ENCODE peak calls at places on chromosomes 5 and 9, in seven cellular contexts. One of them, this sample, is unnamed.

GRCh38 chr5:37494756-37495155 is 115.6 kb downstream of the WDR70 start:
- DNase-seq in tibial nerve: no peak
- DNase-seq in gastrocnemius medialis: no peak
- DNase-seq in body of pancreas: no peak
- DNase-seq in Peyer's patch: no peak
- DNase-seq in A549: peak
- DNase-seq in K562: no peak
- DNase-seq in this sample: no peak

GRCh38 chr5:55338810-55339243 is 31.0 kb downstream of the MTREX start:
- DNase-seq in tibial nerve: no peak
- DNase-seq in Peyer's patch: no peak
- DNase-seq in A549: no peak
- DNase-seq in gastrocnemius medialis: no peak
- DNase-seq in body of pancreas: no peak
- DNase-seq in K562: no peak
- DNase-seq in this sample: no peak

GRCh38 chr9:69940668-69941067 is 103.0 kb upstream of the MAMDC2 start:
- DNase-seq in body of pancreas: no peak
- DNase-seq in Peyer's patch: no peak
- DNase-seq in K562: no peak
- DNase-seq in gastrocnemius medialis: no peak
- DNase-seq in A549: no peak
- DNase-seq in tibial nerve: no peak
- DNase-seq in this sample: no peak

GRCh38 chr5:74083096-74083495 is 457.1 kb downstream of the ARHGEF28 start:
- DNase-seq in K562: no peak
- DNase-seq in Peyer's patch: no peak
- DNase-seq in A549: no peak
- DNase-seq in gastrocnemius medialis: no peak
- DNase-seq in tibial nerve: no peak
- DNase-seq in body of pancreas: no peak
- DNase-seq in this sample: no peak

GRCh38 chr9:127208416-127208815 is 56.2 kb upstream of the GARNL3 start:
- DNase-seq in K562: no peak
- DNase-seq in A549: no peak
- DNase-seq in body of pancreas: no peak
- DNase-seq in Peyer's patch: no peak
- DNase-seq in gastrocnemius medialis: no peak
- DNase-seq in tibial nerve: no peak
- DNase-seq in this sample: no peak

GRCh38 chr9:94140418-94140780 is 56.1 kb downstream of the PTPDC1 start:
- DNase-seq in A549: no peak
- DNase-seq in Peyer's patch: no peak
- DNase-seq in gastrocnemius medialis: no peak
- DNase-seq in tibial nerve: no peak
- DNase-seq in K562: no peak
- DNase-seq in body of pancreas: no peak
- DNase-seq in this sample: no peak

GRCh38 chr9:115883467-115884329 is 269.9 kb upstream of the PAPPA start:
- DNase-seq in A549: peak
- DNase-seq in tibial nerve: no peak
- DNase-seq in K562: peak
- DNase-seq in body of pancreas: peak
- DNase-seq in gastrocnemius medialis: no peak
- DNase-seq in Peyer's patch: no peak
- DNase-seq in this sample: no peak

GRCh38 chr5:14168139-14168792 is 25.1 kb downstream of the TRIO start:
- DNase-seq in Peyer's patch: no peak
- DNase-seq in K562: no peak
- DNase-seq in body of pancreas: no peak
- DNase-seq in tibial nerve: no peak
- DNase-seq in A549: no peak
- DNase-seq in gastrocnemius medialis: no peak
- DNase-seq in this sample: no peak

GRCh38 chr5:110844251-110844650 is 105.4 kb downstream of the SLC25A46 start:
- DNase-seq in K562: no peak
- DNase-seq in Peyer's patch: no peak
- DNase-seq in body of pancreas: no peak
- DNase-seq in tibial nerve: no peak
- DNase-seq in gastrocnemius medialis: no peak
- DNase-seq in A549: no peak
- DNase-seq in this sample: no peak

GRCh38 chr5:32444946-32445758 is 612 bp upstream of the ZFR start:
- DNase-seq in A549: no peak
- DNase-seq in gastrocnemius medialis: no peak
- DNase-seq in Peyer's patch: no peak
- DNase-seq in body of pancreas: no peak
- DNase-seq in tibial nerve: no peak
- DNase-seq in K562: peak
- DNase-seq in this sample: no peak

GRCh38 chr5:175654346-175654745 is 3.5 kb upstream of the HRH2 start:
- DNase-seq in Peyer's patch: no peak
- DNase-seq in tibial nerve: no peak
- DNase-seq in A549: no peak
- DNase-seq in K562: no peak
- DNase-seq in gastrocnemius medialis: no peak
- DNase-seq in body of pancreas: no peak
- DNase-seq in this sample: no peak

GRCh38 chr5:135276151-135276550 is 122.9 kb downstream of the MACROH2A1 start:
- DNase-seq in A549: no peak
- DNase-seq in gastrocnemius medialis: no peak
- DNase-seq in body of pancreas: no peak
- DNase-seq in tibial nerve: no peak
- DNase-seq in Peyer's patch: no peak
- DNase-seq in K562: no peak
- DNase-seq in this sample: no peak

GRCh38 chr9:78860806-78861475 is 564.0 kb downstream of the PSAT1 start:
- DNase-seq in gastrocnemius medialis: no peak
- DNase-seq in Peyer's patch: no peak
- DNase-seq in A549: no peak
- DNase-seq in tibial nerve: no peak
- DNase-seq in body of pancreas: no peak
- DNase-seq in K562: no peak
- DNase-seq in this sample: no peak
- TF ChIP-seq CTCF in gastrocnemius medialis: no peak
- TF ChIP-seq CTCF in Peyer's patch: no peak
- TF ChIP-seq CTCF in A549: no peak
- TF ChIP-seq CTCF in tibial nerve: no peak
- TF ChIP-seq CTCF in body of pancreas: no peak
- TF ChIP-seq CTCF in K562: no peak
- TF ChIP-seq CTCF in this sample: no peak

DNA sequence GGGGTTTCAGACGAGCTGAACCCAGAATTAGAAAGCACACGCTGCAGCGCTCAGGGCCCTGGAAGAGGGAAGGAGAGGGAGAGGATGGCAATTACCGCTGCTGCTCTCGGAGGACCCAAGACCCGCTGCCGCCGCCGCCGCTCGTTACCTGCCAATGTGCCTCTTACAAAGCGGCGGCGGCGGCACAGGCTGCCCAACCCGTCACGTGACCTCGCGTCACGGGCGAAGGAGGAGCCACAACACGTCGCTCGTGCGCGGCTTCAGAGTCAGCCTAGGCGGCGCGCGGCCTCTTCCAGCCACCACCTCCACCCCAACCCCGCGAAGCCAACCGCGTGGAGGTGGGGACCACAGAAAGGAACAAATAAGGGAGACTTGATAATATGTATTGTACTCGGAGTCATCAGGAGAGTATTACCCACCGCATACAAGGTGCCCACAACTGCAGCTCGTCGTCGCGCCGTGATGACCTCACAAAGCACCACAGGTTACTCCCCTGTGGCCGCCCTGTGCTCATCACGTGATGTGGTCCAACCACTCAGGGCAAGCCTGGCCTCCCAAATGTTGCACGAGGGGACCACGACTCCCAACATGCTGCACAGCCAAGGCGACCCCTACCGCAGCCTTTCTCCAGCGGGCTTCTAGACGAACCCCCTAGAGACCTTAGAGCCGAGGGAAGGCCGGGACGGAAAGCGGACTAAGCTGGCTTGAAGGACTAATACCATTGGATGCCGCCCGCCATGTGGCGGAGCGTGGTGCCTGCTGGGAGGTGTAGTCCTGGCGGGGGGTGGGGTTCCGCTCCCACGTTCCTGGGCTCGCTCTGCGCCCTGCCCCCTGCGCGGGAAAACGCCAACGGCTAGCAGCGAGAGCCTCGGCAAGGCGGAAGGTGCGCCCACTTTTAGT is at the start of gene UBAP2:
- DNase-seq in body of pancreas: peak
- DNase-seq in gastrocnemius medialis: peak
- DNase-seq in Peyer's patch: peak
- DNase-seq in tibial nerve: peak
- DNase-seq in K562: peak
- DNase-seq in A549: peak
- DNase-seq in this sample: peak
- TF ChIP-seq POLR2A in body of pancreas: peak
- TF ChIP-seq POLR2A in gastrocnemius medialis: peak
- TF ChIP-seq POLR2A in Peyer's patch: peak
- TF ChIP-seq POLR2A in tibial nerve: peak
- TF ChIP-seq POLR2A in K562: peak
- TF ChIP-seq POLR2A in A549: peak
- TF ChIP-seq POLR2A in this sample: peak

GRCh38 chr5:34007675-34008600 is at the start of gene AMACR:
- DNase-seq in gastrocnemius medialis: peak
- DNase-seq in K562: peak
- DNase-seq in body of pancreas: peak
- DNase-seq in A549: peak
- DNase-seq in tibial nerve: peak
- DNase-seq in Peyer's patch: peak
- DNase-seq in this sample: peak
- TF ChIP-seq CTCF in gastrocnemius medialis: peak
- TF ChIP-seq CTCF in K562: peak
- TF ChIP-seq CTCF in body of pancreas: no peak
- TF ChIP-seq CTCF in A549: no peak
- TF ChIP-seq CTCF in tibial nerve: no peak
- TF ChIP-seq CTCF in Peyer's patch: peak
- TF ChIP-seq CTCF in this sample: no peak

DNA sequence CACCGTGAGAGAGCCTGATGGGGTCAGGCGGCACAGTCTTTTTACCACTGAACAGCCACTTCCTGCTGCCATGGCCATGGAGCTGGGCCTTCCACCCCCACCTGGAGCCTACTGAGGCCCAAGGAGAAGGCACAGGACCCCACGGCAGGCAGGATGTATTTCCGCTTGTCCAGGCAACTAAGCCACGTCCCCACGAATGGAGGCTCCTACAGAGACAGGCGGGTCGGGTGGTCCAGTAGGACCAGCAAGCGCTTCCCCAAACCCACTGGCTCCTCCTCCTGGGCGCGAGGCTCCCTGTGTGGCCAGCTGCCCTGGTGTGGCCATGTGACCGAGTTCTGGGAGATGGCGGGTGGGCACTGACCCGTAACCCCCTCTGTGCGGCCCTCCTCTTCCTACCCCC is 66.5 kb downstream of the SECISBP2 start:
- DNase-seq in K562: no peak
- DNase-seq in Peyer's patch: no peak
- DNase-seq in body of pancreas: no peak
- DNase-seq in tibial nerve: no peak
- DNase-seq in gastrocnemius medialis: no peak
- DNase-seq in A549: no peak
- DNase-seq in this sample: no peak
- TF ChIP-seq POLR2A in K562: no peak
- TF ChIP-seq POLR2A in Peyer's patch: no peak
- TF ChIP-seq POLR2A in body of pancreas: no peak
- TF ChIP-seq POLR2A in tibial nerve: no peak
- TF ChIP-seq POLR2A in gastrocnemius medialis: no peak
- TF ChIP-seq POLR2A in A549: no peak
- TF ChIP-seq POLR2A in this sample: no peak

GRCh38 chr5:7382588-7382987 is 13.3 kb upstream of the ADCY2 start:
- DNase-seq in K562: no peak
- DNase-seq in gastrocnemius medialis: no peak
- DNase-seq in Peyer's patch: no peak
- DNase-seq in A549: no peak
- DNase-seq in tibial nerve: no peak
- DNase-seq in body of pancreas: no peak
- DNase-seq in this sample: no peak
- TF ChIP-seq CTCF in K562: no peak
- TF ChIP-seq CTCF in gastrocnemius medialis: no peak
- TF ChIP-seq CTCF in Peyer's patch: no peak
- TF ChIP-seq CTCF in A549: no peak
- TF ChIP-seq CTCF in tibial nerve: no peak
- TF ChIP-seq CTCF in body of pancreas: no peak
- TF ChIP-seq CTCF in this sample: no peak